ENCODE peak calls at places on chromosome 14, in eight cellular contexts. I, L, C, U, K, Z, Y and W are unnamed samples.

GRCh38 chr14:62378057-62378456 is 615.8 kb downstream of the SNAPC1 start:
- DNase-seq in I (no peak), L (no peak), C (no peak), U (no peak), K (no peak), Z (no peak), Y (no peak), W (no peak)

GRCh38 chr14:80388980-80389711 is 177.8 kb upstream of the DIO2 start:
- DNase-seq in I (no peak), L (no peak), C (no peak), U (peak), K (no peak), Z (no peak), Y (no peak), W (no peak)

GRCh38 chr14:44586910-44587309 is 79.8 kb upstream of the FSCB start:
- DNase-seq in I (no peak), L (no peak), C (no peak), U (no peak), K (no peak), Z (no peak), Y (no peak), W (no peak)

GRCh38 chr14:88727057-88727456 is 65.7 kb downstream of the EML5 start:
- DNase-seq in I (no peak), L (no peak), C (no peak), U (no peak), K (no peak), Z (no peak), Y (no peak), W (no peak)

GRCh38 chr14:35336171-35337073 is 44.2 kb downstream of the PSMA6 start:
- DNase-seq in I (peak), L (no peak), C (no peak), U (no peak), K (no peak), Z (no peak), Y (no peak), W (peak)

GRCh38 chr14:74349757-74350156 is 1.5 kb downstream of the VRTN start:
- DNase-seq in I (no peak), L (no peak), C (no peak), U (no peak), K (no peak), Z (no peak), Y (no peak), W (no peak)

GRCh38 chr14:75143761-75144527 is 17.1 kb upstream of the NEK9 start:
- DNase-seq in I (no peak), L (no peak), C (no peak), U (no peak), K (no peak), Z (no peak), Y (no peak), W (no peak)

GRCh38 chr14:99030436-99030835 is 241.6 kb downstream of the BCL11B start:
- DNase-seq in I (no peak), L (no peak), C (no peak), U (no peak), K (no peak), Z (no peak), Y (no peak), W (no peak)

GRCh38 chr14:22472935-22473854 is 115.8 kb downstream of the DAD1 start:
- DNase-seq in I (no peak), L (no peak), C (no peak), U (peak), K (no peak), Z (peak), Y (peak), W (peak)

GRCh38 chr14:33057585-33057984 is 118.9 kb downstream of the NPAS3 start:
- DNase-seq in I (no peak), L (no peak), C (no peak), U (no peak), K (no peak), Z (no peak), Y (no peak), W (no peak)

GRCh38 chr14:102314242-102315011 is 5.1 kb upstream of the ZNF839 start:
- DNase-seq in I (peak), L (peak), C (peak), U (peak), K (peak), Z (peak), Y (peak), W (peak)

GRCh38 chr14:69921052-69921451 is 41.8 kb downstream of the SMOC1 start:
- DNase-seq in I (no peak), L (no peak), C (no peak), U (peak), K (no peak), Z (no peak), Y (no peak), W (no peak)